ENCODE peak calls at places on chromosomes 2 and 18, in four cellular contexts. L is Calu3, D is NCI-H1092, P is HT1080. F is an unnamed sample.
A peak's percentile ranks its signal among the peaks of the same experiment; 100 is the strongest.

GRCh38 chr18:12318857-12319256 is 10.8 kb downstream of the TUBB6 start:
- DNase-seq in D (no peak), P (no peak), L (no peak), F (no peak)

GRCh38 chr2:235595420-235596010 is 101.7 kb downstream of the AGAP1 start:
- DNase-seq in P (peak; percentile 69), L (peak; percentile 78), D (peak; percentile 18), F (peak; percentile 37)

GRCh38 chr18:44411971-44412370 is 268.7 kb upstream of the SETBP1 start:
- DNase-seq in D (no peak), P (no peak), L (no peak), F (no peak)

GRCh38 chr18:77218642-77219041 is 31.0 kb upstream of the GALR1 start:
- DNase-seq in L (no peak), P (no peak), D (no peak), F (no peak)

GRCh38 chr18:77267957-77268356 is 18.3 kb downstream of the GALR1 start:
- DNase-seq in D (no peak), L (no peak), P (no peak), F (no peak)

GRCh38 chr2:161166538-161167409 is 6.5 kb downstream of the TANK start:
- DNase-seq in L (no peak), D (no peak), P (peak; percentile 32), F (no peak)

GRCh38 chr2:77457665-77458064 is 64.5 kb downstream of the LRRTM4 start:
- DNase-seq in P (no peak), L (no peak), D (no peak), F (no peak)

GRCh38 chr2:119552902-119553301 is 8.7 kb downstream of the CFAP221 start:
- DNase-seq in P (no peak), L (peak; percentile 21), D (no peak), F (no peak)

GRCh38 chr18:34339155-34339554 is 114.4 kb upstream of the NOL4 start:
- DNase-seq in P (no peak), D (peak; percentile 81), L (no peak), F (no peak)

GRCh38 chr18:77899972-77900754 is 650.5 kb downstream of the GALR1 start:
- DNase-seq in P (peak; percentile 8), D (peak; percentile 77), L (peak; percentile 81), F (no peak)

GRCh38 chr18:11307716-11308115 is 158.3 kb upstream of the PIEZO2 start:
- DNase-seq in D (no peak), P (no peak), L (no peak), F (no peak)

GRCh38 chr2:134943540-134943939 is 24.9 kb downstream of the CCNT2 start:
- DNase-seq in L (no peak), P (no peak), D (no peak), F (no peak)

GRCh38 chr2:59167514-59167913 is 926.4 kb upstream of the FANCL start:
- DNase-seq in L (no peak), D (peak; percentile 63), P (no peak), F (no peak)

GRCh38 chr2:70837980-70838379 is 2.4 kb upstream of the CD207 start:
- DNase-seq in D (no peak), L (no peak), P (no peak), F (no peak)

GRCh38 chr2:182240862-182241371 is 185.9 kb downstream of the PDE1A start:
- DNase-seq in D (peak; percentile 3), P (peak; percentile 17), L (peak; percentile 70), F (no peak)

GRCh38 chr2:169363570-169364150 is 1.3 kb upstream of the LRP2 start:
- DNase-seq in D (no peak), P (no peak), L (peak; percentile 38), F (no peak)

GRCh38 chr18:72674710-72675109 is 130.6 kb upstream of the CBLN2 start:
- DNase-seq in L (no peak), D (no peak), P (no peak), F (no peak)

GRCh38 chr2:67627456-67627855 is 230.3 kb downstream of the ETAA1 start:
- DNase-seq in P (no peak), D (no peak), L (no peak), F (no peak)

GRCh38 chr2:146844226-146844990 is 1000.4 kb upstream of the ACVR2A start:
- DNase-seq in D (no peak), P (peak; percentile 37), L (no peak), F (no peak)

GRCh38 chr2:196268538-196269338 is 97.4 kb upstream of the STK17B start:
- DNase-seq in P (no peak), L (peak; percentile 43), D (no peak), F (no peak)

GRCh38 chr18:60649816-60650215 is 277.2 kb upstream of the MC4R start:
- DNase-seq in L (no peak), D (peak; percentile 85), P (no peak), F (no peak)

GRCh38 chr2:74921236-74921736 is 37.2 kb upstream of the POLE4 start:
- DNase-seq in D (no peak), L (no peak), P (peak; percentile 8), F (no peak)

GRCh38 chr18:12604445-12605007 is 53.4 kb downstream of the SPIRE1 start:
- DNase-seq in D (no peak), L (no peak), P (no peak), F (no peak)

GRCh38 chr18:21742323-21742687 is 1.7 kb downstream of the MIB1 start:
- DNase-seq in L (no peak), D (no peak), P (no peak), F (no peak)

GRCh38 chr2:42835577-42836371 is 43.4 kb upstream of the HAAO start:
- DNase-seq in P (peak; percentile 97), L (peak; percentile 51), D (no peak), F (no peak)

GRCh38 chr2:1871171-1871570 is 126.9 kb upstream of the PXDN start:
- DNase-seq in D (no peak), P (no peak), L (no peak), F (no peak)

GRCh38 chr2:155099784-155100183 is 401.3 kb downstream of the KCNJ3 start:
- DNase-seq in L (peak; percentile 74), D (no peak), P (peak; percentile 83), F (no peak)